ENCODE peak calls at places on chromosome 5, in seven cellular contexts. E, D, V, I, N, P and Z are unnamed samples. For H3K36me3, the result is how much of the 10 kb centered on the place peaks cover.

GRCh38 chr5:73826761-73827450 is 200.9 kb downstream of the ARHGEF28 start:
- DNase-seq in E (peak), D (no peak), V (no peak), I (no peak), N (no peak), P (peak), Z (peak)

GRCh38 chr5:177133845-177134652 is 476 bp downstream of the NSD1 start:
- DNase-seq in E (peak), D (peak), V (peak), I (peak), N (peak), P (peak), Z (peak)

GRCh38 chr5:16428359-16428758 is 37.2 kb downstream of the ZNF622 start:
- DNase-seq in E (no peak), D (no peak), V (no peak), I (no peak), N (no peak), P (no peak), Z (no peak)

GRCh38 chr5:21776466-21776865 is 1076.7 kb downstream of the CDH12 start:
- DNase-seq in E (no peak), D (no peak), V (no peak), I (no peak), N (no peak), P (no peak), Z (no peak)

GRCh38 chr5:133953568-133954145 is 14.8 kb downstream of the C5orf15 start:
- DNase-seq in E (no peak), D (no peak), V (no peak), I (no peak), N (no peak), P (no peak), Z (no peak)

GRCh38 chr5:107968998-107969397 is 298.3 kb upstream of the EFNA5 start:
- DNase-seq in E (peak), D (no peak), V (no peak), I (no peak), N (no peak), P (no peak), Z (peak)

GRCh38 chr5:34517249-34517648 is 138.9 kb upstream of the RAI14 start:
- DNase-seq in E (peak), D (no peak), V (no peak), I (no peak), N (no peak), P (no peak), Z (peak)

GRCh38 chr5:126659805-126660483 is 59.2 kb downstream of the PHAX start:
- DNase-seq in E (no peak), D (no peak), V (no peak), I (no peak), N (no peak), P (no peak), Z (no peak)

GRCh38 chr5:6601271-6601670 is 31.6 kb downstream of the NSUN2 start:
- DNase-seq in E (no peak), D (no peak), V (no peak), I (no peak), N (no peak), P (no peak), Z (no peak)

GRCh38 chr5:66824476-66824875 is 228.3 kb downstream of the MAST4 start:
- DNase-seq in E (no peak), D (no peak), V (no peak), I (no peak), N (no peak), P (no peak), Z (no peak)

GRCh38 chr5:124088289-124089064 is 576.5 kb downstream of the CSNK1G3 start:
- DNase-seq in E (no peak), D (no peak), V (no peak), I (no peak), N (no peak), P (no peak), Z (no peak)

GRCh38 chr5:39427225-39427624 is 2.4 kb upstream of the DAB2 start:
- DNase-seq in E (peak), D (no peak), V (peak), I (no peak), N (no peak), P (no peak), Z (peak)

GRCh38 chr5:7856855-7857254 is 5.9 kb upstream of the CFAP90 start:
- DNase-seq in E (peak), D (no peak), V (peak), I (no peak), N (no peak), P (no peak), Z (peak)

GRCh38 chr5:37838933-37839341 is 904 bp downstream of the GDNF start:
- DNase-seq in E (no peak), D (no peak), V (no peak), I (no peak), N (no peak), P (no peak), Z (peak)

GRCh38 chr5:72511371-72512178 is 4.4 kb upstream of the ZNF366 start:
- DNase-seq in E (peak), D (no peak), V (no peak), I (no peak), N (no peak), P (no peak), Z (no peak)

GRCh38 chr5:33594006-33594405 is 153.2 kb downstream of the TARS1 start:
- DNase-seq in E (no peak), D (no peak), V (no peak), I (no peak), N (no peak), P (no peak), Z (no peak)

GRCh38 chr5:168430303-168430702 is 56.0 kb upstream of the RARS1 start:
- DNase-seq in E (no peak), D (no peak), V (no peak), I (no peak), N (no peak), P (no peak), Z (no peak)

GRCh38 chr5:111755264-111755941 is 1.6 kb downstream of the NREP start:
- DNase-seq in E (no peak), D (no peak), V (no peak), I (no peak), N (no peak), P (no peak), Z (no peak)

GRCh38 chr5:72752909-72753308 is 63.6 kb upstream of the TNPO1 start:
- DNase-seq in E (no peak), D (no peak), V (no peak), I (no peak), N (no peak), P (no peak), Z (no peak)

GRCh38 chr5:6772886-6773285 is 59.7 kb downstream of the TENT4A start:
- DNase-seq in E (no peak), D (no peak), V (no peak), I (no peak), N (no peak), P (no peak), Z (no peak)

GRCh38 chr5:89988998-89989690 is 420.4 kb downstream of the CETN3 start:
- DNase-seq in E (no peak), D (peak), V (no peak), I (peak), N (no peak), P (no peak), Z (peak)

GRCh38 chr5:148492351-148492750 is 108.6 kb downstream of the FBXO38 start:
- DNase-seq in E (no peak), D (no peak), V (no peak), I (no peak), N (no peak), P (no peak), Z (no peak)

GRCh38 chr5:122501087-122501435 is 189.0 kb downstream of the SNCAIP start:
- DNase-seq in E (peak), D (peak), V (no peak), I (peak), N (no peak), P (no peak), Z (peak)

GRCh38 chr5:132271251-132272246 is 14.1 kb downstream of the PDLIM4 start:
- DNase-seq in E (no peak), D (no peak), V (no peak), I (peak), N (no peak), P (peak), Z (no peak)

DNA sequence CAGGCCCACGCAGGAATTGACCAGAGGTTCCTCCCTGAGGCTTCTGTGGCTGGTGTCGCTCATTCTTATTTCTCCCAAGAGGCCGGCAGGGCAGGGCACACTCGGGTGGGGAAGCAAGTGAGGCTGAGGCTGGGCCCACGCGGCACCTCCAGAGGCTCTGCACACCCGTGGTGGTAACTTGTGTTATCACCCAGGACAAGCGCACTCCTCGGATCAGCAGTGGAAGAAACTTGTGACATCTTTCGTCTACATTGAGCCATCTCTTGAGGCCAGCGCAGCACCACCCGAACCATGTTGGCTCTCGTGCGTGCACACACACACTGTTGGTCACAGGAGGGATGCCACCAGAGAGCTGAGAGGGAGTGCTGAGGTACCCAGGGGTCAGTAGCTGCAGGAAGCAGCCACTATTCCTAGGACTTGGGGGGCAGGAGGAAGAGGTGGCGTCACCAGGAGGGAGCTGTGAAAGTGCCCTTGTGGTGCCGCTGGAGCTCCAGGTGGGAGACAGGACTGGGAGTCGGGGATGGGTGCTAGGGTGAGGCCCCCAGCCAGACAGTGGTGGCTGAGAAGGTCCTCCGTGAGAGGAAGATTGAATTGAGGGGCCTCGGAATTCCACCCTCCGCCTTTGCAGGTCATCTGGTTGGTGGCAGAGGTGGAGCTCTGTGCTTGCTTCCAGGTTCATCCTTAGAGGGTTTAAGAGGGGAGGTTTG is 6.4 kb downstream of the NDUFS6 start:
- DNase-seq in E (no peak), D (peak), V (no peak), I (no peak), N (no peak), P (no peak), Z (no peak)
- H3K36me3 ChIP-seq in E (half or more), D (half or more), V (half or more), I (under half), N (half or more), P (half or more), Z (half or more)

DNA sequence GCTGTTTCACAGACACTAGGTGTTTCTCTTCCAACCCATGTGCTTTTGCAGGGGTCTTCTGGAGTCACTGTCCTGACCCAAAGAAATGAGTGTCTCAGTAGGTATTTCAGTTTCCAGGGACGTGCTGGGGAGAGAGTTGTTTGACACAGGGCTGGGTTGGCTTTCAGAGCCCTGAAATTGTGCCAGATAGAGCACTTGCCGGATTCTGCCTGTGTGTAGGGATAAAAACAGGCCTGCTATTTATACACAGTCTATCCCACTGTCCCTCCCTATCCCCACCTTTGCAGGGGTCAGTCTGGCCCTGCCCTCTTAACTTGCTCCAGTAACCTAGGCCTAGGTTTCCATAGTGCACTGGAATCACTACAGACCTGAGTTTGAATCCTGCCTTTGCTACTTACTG is 979 bp upstream of the HBEGF start:
- DNase-seq in E (no peak), D (no peak), V (no peak), I (no peak), N (no peak), P (no peak), Z (no peak)
- H3K4me3 ChIP-seq in E (no peak), D (no peak), V (no peak), I (no peak), N (no peak), P (no peak), Z (no peak)

DNA sequence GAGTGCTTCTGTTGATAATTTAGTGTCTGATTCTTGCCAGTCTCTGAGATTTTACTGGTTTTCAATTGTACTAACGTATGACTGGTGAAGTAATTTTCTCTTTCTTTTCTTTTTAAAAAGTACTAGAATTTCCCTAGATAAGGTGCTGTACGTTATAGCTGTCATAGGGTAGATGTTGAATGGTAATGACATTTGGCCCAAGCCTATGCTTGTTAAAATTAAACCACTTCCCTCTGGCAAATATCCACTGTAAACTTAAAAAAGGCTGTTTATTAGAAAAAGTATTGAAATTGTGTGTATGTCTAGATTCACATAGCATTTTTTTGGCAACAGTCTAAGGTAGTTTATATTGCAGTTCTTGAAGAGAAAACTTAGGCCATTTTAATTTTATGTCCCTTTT is 97.6 kb downstream of the NNT start:
- DNase-seq in E (no peak), D (no peak), V (no peak), I (no peak), N (no peak), P (no peak), Z (no peak)
- H3K36me3 ChIP-seq in E (under half), D (under half), V (under half), I (under half), N (under half), P (under half), Z (under half)

GRCh38 chr5:45697211-45697610 is 1.0 kb upstream of the HCN1 start:
- DNase-seq in E (no peak), D (no peak), V (no peak), I (no peak), N (no peak), P (no peak), Z (no peak)

GRCh38 chr5:45694255-45694834 is 1.8 kb downstream of the HCN1 start:
- DNase-seq in E (no peak), D (no peak), V (no peak), I (no peak), N (no peak), P (no peak), Z (peak)

GRCh38 chr5:45695011-45695667 is 1.0 kb downstream of the HCN1 start:
- DNase-seq in E (no peak), D (no peak), V (no peak), I (no peak), N (no peak), P (peak), Z (no peak)

GRCh38 chr5:45695680-45696093 is 493 bp downstream of the HCN1 start:
- DNase-seq in E (no peak), D (no peak), V (no peak), I (peak), N (no peak), P (no peak), Z (no peak)

DNA sequence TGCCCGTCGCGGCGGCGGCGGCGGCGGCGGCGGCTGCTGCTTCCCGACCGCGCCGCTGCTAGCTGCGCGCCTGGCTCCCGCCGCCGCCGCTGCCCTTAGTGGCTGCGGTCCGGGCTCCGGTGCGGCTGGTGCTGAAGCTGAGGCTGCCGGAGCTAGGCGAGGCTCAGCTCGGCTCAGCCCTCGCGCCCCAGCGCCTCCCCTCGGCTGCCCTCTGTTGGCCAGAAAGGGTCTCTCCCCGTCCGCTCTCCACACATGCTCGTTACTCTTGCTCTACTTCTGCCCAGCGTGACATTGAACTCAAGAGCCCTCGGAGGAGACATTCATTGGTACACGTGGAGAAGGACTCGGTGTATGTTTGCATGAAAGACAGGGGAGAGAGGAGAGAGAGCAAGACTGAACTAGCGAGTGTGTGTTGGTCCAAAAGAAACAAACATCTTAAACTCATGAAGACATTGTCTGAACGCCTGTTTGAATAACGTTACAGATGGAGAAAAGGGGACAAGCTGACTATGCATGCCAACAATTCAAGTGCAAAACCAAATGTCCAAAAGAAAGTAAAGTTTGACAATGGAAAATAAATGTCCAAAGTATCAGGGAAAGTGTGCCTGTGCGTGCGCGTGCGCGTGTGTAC is at the start of gene HCN1:
- DNase-seq in E (peak), D (peak), V (no peak), I (peak), N (peak), P (peak), Z (peak)
- H3K4me3 ChIP-seq in E (no peak), D (peak), V (no peak), I (no peak), N (peak), P (no peak), Z (no peak)

DNA sequence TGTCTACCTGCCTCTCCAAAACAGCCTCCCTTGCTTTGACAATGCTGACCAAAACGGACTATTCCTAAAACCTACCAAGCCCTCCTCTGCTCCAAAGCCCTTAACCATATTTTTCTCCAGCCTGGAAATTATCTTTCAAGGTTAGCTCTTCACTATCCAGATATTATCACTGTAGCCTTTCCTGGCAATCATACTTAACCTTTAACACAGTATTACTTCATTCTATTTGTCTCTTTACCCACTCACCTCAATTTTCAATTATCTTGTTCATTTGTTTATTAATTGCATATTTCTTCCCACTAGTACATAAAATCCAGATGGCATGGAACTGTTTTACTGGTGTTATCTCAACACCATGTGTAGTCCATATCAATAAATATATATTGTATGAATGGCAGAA is 7.5 kb downstream of the SLCO4C1 start:
- DNase-seq in E (no peak), D (no peak), V (no peak), I (no peak), N (no peak), P (no peak), Z (no peak)
- H3K36me3 ChIP-seq in E (under half), D (under half), V (under half), I (under half), N (under half), P (under half), Z (under half)